ENCODE peak calls at places on chromosomes 13 and 19, in four cellular contexts. S, T, Q and F are unnamed samples.

GRCh38 chr13:29892149-29892548 is 41.7 kb upstream of the UBL3 start:
- DNase-seq in S (no peak), T (no peak), Q (no peak), F (no peak)

GRCh38 chr19:15022752-15023151 is 26.5 kb upstream of the CASP14 start:
- DNase-seq in S (no peak), T (no peak), Q (no peak), F (no peak)

GRCh38 chr13:41554626-41555386 is 97.5 kb downstream of the RGCC start:
- DNase-seq in S (no peak), T (peak), Q (no peak), F (no peak)

GRCh38 chr13:109981000-109981399 is 194.6 kb upstream of the IRS2 start:
- DNase-seq in S (no peak), T (no peak), Q (no peak), F (no peak)

GRCh38 chr13:99150575-99151370 is 49.9 kb upstream of the UBAC2 start:
- DNase-seq in S (no peak), T (no peak), Q (no peak), F (no peak)

GRCh38 chr19:31675187-31675913 is 326.1 kb upstream of the TSHZ3 start:
- DNase-seq in S (no peak), T (no peak), Q (no peak), F (no peak)

GRCh38 chr19:47651132-47651531 is 42.2 kb downstream of the BICRA start:
- DNase-seq in S (no peak), T (no peak), Q (no peak), F (no peak)

GRCh38 chr13:27966641-27967202 is 2.4 kb downstream of the CDX2 start:
- DNase-seq in S (no peak), T (no peak), Q (no peak), F (peak)

GRCh38 chr19:42010245-42011126 is 16.5 kb upstream of the ATP1A3 start:
- DNase-seq in S (no peak), T (no peak), Q (no peak), F (no peak)

GRCh38 chr13:89363144-89363543 is 1692.0 kb downstream of the SLITRK5 start:
- DNase-seq in S (no peak), T (no peak), Q (no peak), F (no peak)

GRCh38 chr13:42116225-42116624 is 67.8 kb downstream of the DGKH start:
- DNase-seq in S (no peak), T (no peak), Q (no peak), F (no peak)

GRCh38 chr13:33206425-33206824 is 79.1 kb downstream of the STARD13 start:
- DNase-seq in S (no peak), T (no peak), Q (no peak), F (no peak)

GRCh38 chr13:50230365-50230978 is 215.2 kb downstream of the KCNRG start:
- DNase-seq in S (peak), T (no peak), Q (no peak), F (no peak)

GRCh38 chr13:45482571-45483173 is 17.9 kb downstream of the COG3 start:
- DNase-seq in S (no peak), T (no peak), Q (no peak), F (no peak)

GRCh38 chr13:100980171-100980570 is 305.6 kb upstream of the TMTC4 start:
- DNase-seq in S (no peak), T (no peak), Q (no peak), F (no peak)

GRCh38 chr13:111573801-111574200 is 253.4 kb downstream of the TEX29 start:
- DNase-seq in S (no peak), T (no peak), Q (no peak), F (no peak)

GRCh38 chr13:111573362-111573761 is 252.9 kb downstream of the TEX29 start:
- DNase-seq in S (no peak), T (no peak), Q (no peak), F (no peak)

GRCh38 chr13:111575719-111576118 is 255.3 kb downstream of the TEX29 start:
- DNase-seq in S (no peak), T (no peak), Q (no peak), F (no peak)

GRCh38 chr13:111575276-111575675 is 254.8 kb downstream of the TEX29 start:
- DNase-seq in S (no peak), T (no peak), Q (no peak), F (no peak)

DNA sequence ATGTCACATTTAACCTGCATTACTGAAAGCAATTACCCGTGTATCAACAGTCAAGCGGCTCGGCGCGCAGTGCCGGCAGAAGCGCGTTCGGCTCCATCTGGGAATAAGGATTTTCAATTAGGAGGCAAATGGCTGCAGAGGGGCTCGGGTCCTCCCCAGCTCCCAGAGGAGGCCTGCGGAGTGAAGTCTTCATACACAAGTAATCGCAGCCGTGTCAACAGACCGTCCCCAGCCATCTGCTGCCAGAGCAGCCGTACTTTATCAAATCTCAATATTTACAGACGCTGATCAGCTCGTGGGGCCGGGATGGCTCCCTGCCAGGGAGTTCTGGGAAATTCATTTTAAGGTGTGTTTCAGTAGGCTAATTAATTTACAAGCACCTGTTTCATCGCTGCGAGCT is 252.5 kb downstream of the TEX29 start:
- DNase-seq in S (no peak), T (no peak), Q (no peak), F (no peak)
- TF ChIP-seq CBX5 in S (no peak), T (no peak), Q (no peak), F (no peak)

GRCh38 chr19:862529-863304 is 3.3 kb downstream of the CFD start:
- DNase-seq in S (no peak), T (peak), Q (peak), F (peak)
- TF ChIP-seq CBX5 in S (no peak), T (no peak), Q (no peak), F (no peak)

DNA sequence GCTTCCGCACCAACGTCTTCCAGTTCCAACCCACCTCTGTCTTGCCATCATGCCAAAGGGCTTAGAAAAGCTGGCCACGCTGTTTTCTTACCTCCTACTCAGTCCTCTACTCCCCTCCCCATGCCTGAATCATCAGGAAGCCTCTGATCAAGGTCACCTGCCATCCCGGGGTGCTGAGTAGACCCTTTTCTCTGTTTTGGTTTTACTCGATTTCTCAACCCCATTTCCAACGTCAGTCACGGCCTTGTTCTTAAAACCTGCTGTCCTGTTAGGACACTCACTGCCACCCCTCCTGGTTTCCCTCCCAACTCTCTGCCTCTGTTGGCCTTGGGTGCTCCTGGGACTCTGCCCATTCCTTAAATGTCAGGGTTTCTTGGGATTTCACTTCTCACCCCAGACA is 350.1 kb downstream of the FOXO1 start:
- DNase-seq in S (no peak), T (no peak), Q (no peak), F (no peak)
- TF ChIP-seq CBX5 in S (no peak), T (no peak), Q (no peak), F (no peak)

DNA sequence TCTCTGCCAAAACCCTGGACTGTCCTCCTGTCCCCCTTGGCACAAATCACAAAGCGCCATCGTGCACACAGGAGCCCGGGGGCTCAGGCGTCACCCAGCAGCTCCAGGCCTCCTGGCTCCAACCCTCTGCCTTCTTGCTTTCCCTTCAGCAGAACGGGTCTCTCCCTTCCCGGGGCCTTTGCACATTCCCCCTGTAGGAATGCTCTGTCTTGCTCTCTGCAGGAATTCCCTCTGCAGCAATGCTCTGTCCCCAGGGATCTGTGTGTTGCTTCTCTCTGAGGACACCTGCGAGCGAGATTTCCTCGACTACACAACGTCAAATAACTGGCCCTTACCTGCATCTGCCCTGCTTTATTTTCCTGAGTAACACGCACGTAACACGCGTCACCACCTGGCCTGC is 13.3 kb upstream of the RASA3 start:
- DNase-seq in S (no peak), T (no peak), Q (no peak), F (no peak)
- TF ChIP-seq CBX5 in S (no peak), T (no peak), Q (no peak), F (no peak)

DNA sequence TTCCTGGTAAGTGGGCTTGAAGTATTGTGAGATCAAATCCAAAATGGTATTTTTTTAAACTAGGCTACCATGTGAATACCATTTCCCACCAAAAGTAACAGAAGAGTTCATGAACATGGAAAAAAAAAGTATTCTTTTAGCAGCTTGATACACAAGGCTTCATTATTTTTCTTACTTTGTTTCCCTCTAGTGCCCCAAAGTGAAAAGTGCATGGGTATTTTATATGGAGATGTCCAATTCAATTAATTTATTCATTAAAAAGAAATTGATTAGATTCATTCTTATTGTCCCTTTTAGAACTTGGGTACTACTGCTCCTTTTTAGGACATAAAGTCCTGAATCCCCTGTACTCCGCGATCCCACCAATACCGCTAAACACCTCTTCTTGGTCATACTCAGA is 28.6 kb upstream of the SCEL start:
- DNase-seq in S (no peak), T (no peak), Q (no peak), F (no peak)
- TF ChIP-seq CBX5 in S (no peak), T (no peak), Q (no peak), F (no peak)

DNA sequence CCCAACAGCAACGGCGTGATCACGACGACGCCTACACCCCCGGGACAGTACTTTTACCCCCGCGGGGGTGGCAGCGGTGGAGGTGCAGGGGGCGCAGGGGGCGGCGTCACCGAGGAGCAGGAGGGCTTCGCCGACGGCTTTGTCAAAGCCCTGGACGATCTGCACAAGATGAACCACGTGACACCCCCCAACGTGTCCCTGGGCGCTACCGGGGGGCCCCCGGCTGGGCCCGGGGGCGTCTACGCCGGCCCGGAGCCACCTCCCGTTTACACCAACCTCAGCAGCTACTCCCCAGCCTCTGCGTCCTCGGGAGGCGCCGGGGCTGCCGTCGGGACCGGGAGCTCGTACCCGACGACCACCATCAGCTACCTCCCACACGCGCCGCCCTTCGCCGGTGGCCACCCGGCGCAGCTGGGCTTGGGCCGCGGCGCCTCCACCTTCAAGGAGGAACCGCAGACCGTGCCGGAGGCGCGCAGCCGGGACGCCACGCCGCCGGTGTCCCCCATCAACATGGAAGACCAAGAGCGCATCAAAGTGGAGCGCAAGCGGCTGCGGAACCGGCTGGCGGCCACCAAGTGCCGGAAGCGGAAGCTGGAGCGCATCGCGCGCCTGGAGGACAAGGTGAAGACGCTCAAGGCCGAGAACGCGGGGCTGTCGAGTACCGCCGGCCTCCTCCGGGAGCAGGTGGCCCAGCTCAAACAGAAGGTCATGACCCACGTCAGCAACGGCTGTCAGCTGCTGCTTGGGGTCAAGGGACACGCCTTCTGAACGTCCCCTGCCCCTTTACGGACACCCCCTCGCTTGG is 964 bp downstream of the JUNB start:
- DNase-seq in S (peak), T (no peak), Q (peak), F (peak)
- TF ChIP-seq CBX5 in S (no peak), T (no peak), Q (no peak), F (no peak)

GRCh38 chr19:29743681-29744080 is 28.6 kb upstream of the C19orf12 start:
- DNase-seq in S (no peak), T (no peak), Q (no peak), F (no peak)
- TF ChIP-seq CBX5 in S (no peak), T (no peak), Q (no peak), F (no peak)

GRCh38 chr13:36067619-36068456 is 63.3 kb downstream of the DCLK1 start:
- DNase-seq in S (no peak), T (no peak), Q (no peak), F (no peak)
- TF ChIP-seq CBX5 in S (no peak), T (no peak), Q (no peak), F (no peak)

DNA sequence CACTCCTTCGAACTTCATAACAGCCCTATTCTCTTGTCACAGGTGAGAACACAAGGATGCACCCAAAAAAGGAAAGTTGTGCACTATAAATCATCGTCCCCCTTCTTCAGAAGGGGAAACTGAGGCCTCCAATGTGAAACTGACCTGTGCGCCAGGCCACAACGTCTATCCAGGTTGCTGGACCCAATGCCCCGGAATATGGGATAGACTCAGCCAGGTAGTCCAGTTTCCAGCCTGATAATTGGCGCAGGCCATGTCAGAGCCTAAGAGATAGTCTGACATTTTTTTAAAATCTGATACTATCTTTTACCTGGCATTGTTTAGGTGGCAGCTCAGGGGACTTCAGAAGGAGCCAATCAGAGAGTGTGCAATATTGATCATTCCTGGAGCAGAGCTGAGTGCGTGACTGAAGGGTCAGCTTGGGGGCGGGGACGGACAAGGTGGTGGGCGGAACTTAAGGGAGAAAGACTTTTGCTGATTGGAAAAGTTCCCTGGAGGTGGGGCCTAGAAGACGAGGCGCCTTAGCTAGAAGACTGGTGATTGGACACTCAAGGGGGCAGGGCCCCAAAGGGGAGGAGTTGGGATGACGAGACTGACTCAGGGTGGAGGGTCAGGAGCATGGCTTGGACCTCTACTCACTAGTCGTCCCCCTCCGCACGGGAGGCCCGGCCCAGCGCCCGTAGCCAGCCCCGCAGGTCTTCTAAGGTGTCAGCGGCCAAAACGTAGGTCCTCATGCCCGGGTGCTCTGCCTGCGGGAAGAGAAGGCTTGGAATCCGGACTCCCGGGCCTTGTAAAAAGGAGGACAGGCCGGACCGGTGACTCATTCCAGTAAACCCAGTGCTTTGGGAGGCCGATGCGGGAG is 8.5 kb downstream of the PLEKHA4 start:
- DNase-seq in S (no peak), T (no peak), Q (peak), F (peak)
- TF ChIP-seq CBX5 in S (no peak), T (no peak), Q (no peak), F (no peak)

GRCh38 chr19:53394522-53394973 is 401 bp upstream of the ZNF765 start:
- DNase-seq in S (peak), T (peak), Q (no peak), F (no peak)
- TF ChIP-seq CBX5 in S (no peak), T (no peak), Q (no peak), F (no peak)